ENCODE peak calls at places on chromosomes 3 and 15, in nine cellular contexts. One of them, this sample, is unnamed.

GRCh38 chr3:154971771-154972326 is 108.3 kb upstream of the MME start:
- DNase-seq in ovary: no peak
- DNase-seq in choroid plexus epithelial cell: peak
- DNase-seq in OCI-LY7: no peak
- DNase-seq in prostate gland: peak
- DNase-seq in body of pancreas: no peak
- DNase-seq in fibroblast of villous mesenchyme: peak
- DNase-seq in AG04450: no peak
- DNase-seq in bronchial epithelial cell: peak
- DNase-seq in this sample: peak

GRCh38 chr3:110589381-110589780 is 482.2 kb upstream of the NECTIN3 start:
- DNase-seq in ovary: no peak
- DNase-seq in choroid plexus epithelial cell: no peak
- DNase-seq in OCI-LY7: no peak
- DNase-seq in prostate gland: no peak
- DNase-seq in body of pancreas: no peak
- DNase-seq in fibroblast of villous mesenchyme: no peak
- DNase-seq in AG04450: no peak
- DNase-seq in bronchial epithelial cell: no peak
- DNase-seq in this sample: peak

GRCh38 chr15:89368566-89369223 is 34.1 kb upstream of the POLG start:
- DNase-seq in ovary: no peak
- DNase-seq in choroid plexus epithelial cell: no peak
- DNase-seq in OCI-LY7: no peak
- DNase-seq in prostate gland: no peak
- DNase-seq in body of pancreas: no peak
- DNase-seq in fibroblast of villous mesenchyme: no peak
- DNase-seq in AG04450: no peak
- DNase-seq in bronchial epithelial cell: no peak
- DNase-seq in this sample: no peak

GRCh38 chr3:125624341-125624740 is 29.0 kb upstream of the OSBPL11 start:
- DNase-seq in ovary: no peak
- DNase-seq in choroid plexus epithelial cell: peak
- DNase-seq in OCI-LY7: no peak
- DNase-seq in prostate gland: no peak
- DNase-seq in body of pancreas: no peak
- DNase-seq in fibroblast of villous mesenchyme: no peak
- DNase-seq in AG04450: no peak
- DNase-seq in bronchial epithelial cell: no peak
- DNase-seq in this sample: no peak

GRCh38 chr3:30683769-30684168 is 77.4 kb downstream of the TGFBR2 start:
- DNase-seq in ovary: no peak
- DNase-seq in choroid plexus epithelial cell: no peak
- DNase-seq in OCI-LY7: no peak
- DNase-seq in prostate gland: no peak
- DNase-seq in body of pancreas: no peak
- DNase-seq in fibroblast of villous mesenchyme: no peak
- DNase-seq in AG04450: no peak
- DNase-seq in bronchial epithelial cell: no peak
- DNase-seq in this sample: no peak

GRCh38 chr15:26438718-26439117 is 334.1 kb downstream of the GABRB3 start:
- DNase-seq in ovary: no peak
- DNase-seq in choroid plexus epithelial cell: no peak
- DNase-seq in OCI-LY7: no peak
- DNase-seq in prostate gland: no peak
- DNase-seq in body of pancreas: no peak
- DNase-seq in fibroblast of villous mesenchyme: no peak
- DNase-seq in AG04450: no peak
- DNase-seq in bronchial epithelial cell: no peak
- DNase-seq in this sample: no peak

GRCh38 chr3:102736288-102736960 is 301.6 kb downstream of the ZPLD1 start:
- DNase-seq in ovary: no peak
- DNase-seq in choroid plexus epithelial cell: no peak
- DNase-seq in OCI-LY7: no peak
- DNase-seq in prostate gland: no peak
- DNase-seq in body of pancreas: no peak
- DNase-seq in fibroblast of villous mesenchyme: no peak
- DNase-seq in AG04450: no peak
- DNase-seq in bronchial epithelial cell: no peak
- DNase-seq in this sample: no peak

GRCh38 chr3:99319450-99319849 is 318.9 kb upstream of the COL8A1 start:
- DNase-seq in ovary: no peak
- DNase-seq in choroid plexus epithelial cell: peak
- DNase-seq in OCI-LY7: no peak
- DNase-seq in prostate gland: no peak
- DNase-seq in body of pancreas: no peak
- DNase-seq in fibroblast of villous mesenchyme: no peak
- DNase-seq in AG04450: no peak
- DNase-seq in bronchial epithelial cell: no peak
- DNase-seq in this sample: peak

GRCh38 chr15:44286814-44287555 is 1.5 kb upstream of the GOLM2 start:
- DNase-seq in ovary: peak
- DNase-seq in choroid plexus epithelial cell: peak
- DNase-seq in OCI-LY7: peak
- DNase-seq in prostate gland: no peak
- DNase-seq in body of pancreas: no peak
- DNase-seq in fibroblast of villous mesenchyme: no peak
- DNase-seq in AG04450: no peak
- DNase-seq in bronchial epithelial cell: no peak
- DNase-seq in this sample: no peak

GRCh38 chr15:71294636-71295241 is 179.5 kb downstream of the THSD4 start:
- DNase-seq in ovary: no peak
- DNase-seq in choroid plexus epithelial cell: peak
- DNase-seq in OCI-LY7: no peak
- DNase-seq in prostate gland: no peak
- DNase-seq in body of pancreas: no peak
- DNase-seq in fibroblast of villous mesenchyme: peak
- DNase-seq in AG04450: peak
- DNase-seq in bronchial epithelial cell: peak
- DNase-seq in this sample: peak

GRCh38 chr3:9248232-9249191 is 934 bp downstream of the SRGAP3 start:
- DNase-seq in ovary: no peak
- DNase-seq in choroid plexus epithelial cell: no peak
- DNase-seq in OCI-LY7: no peak
- DNase-seq in prostate gland: peak
- DNase-seq in body of pancreas: no peak
- DNase-seq in fibroblast of villous mesenchyme: no peak
- DNase-seq in AG04450: no peak
- DNase-seq in bronchial epithelial cell: peak
- DNase-seq in this sample: no peak

GRCh38 chr3:9251055-9251786 is 1.8 kb upstream of the SRGAP3 start:
- DNase-seq in ovary: no peak
- DNase-seq in choroid plexus epithelial cell: peak
- DNase-seq in OCI-LY7: no peak
- DNase-seq in prostate gland: no peak
- DNase-seq in body of pancreas: no peak
- DNase-seq in fibroblast of villous mesenchyme: no peak
- DNase-seq in AG04450: no peak
- DNase-seq in bronchial epithelial cell: peak
- DNase-seq in this sample: no peak

GRCh38 chr3:9250236-9250635 is 790 bp upstream of the SRGAP3 start:
- DNase-seq in ovary: no peak
- DNase-seq in choroid plexus epithelial cell: no peak
- DNase-seq in OCI-LY7: no peak
- DNase-seq in prostate gland: no peak
- DNase-seq in body of pancreas: no peak
- DNase-seq in fibroblast of villous mesenchyme: no peak
- DNase-seq in AG04450: no peak
- DNase-seq in bronchial epithelial cell: no peak
- DNase-seq in this sample: no peak

GRCh38 chr3:9247361-9248231 is 1.9 kb downstream of the SRGAP3 start:
- DNase-seq in ovary: no peak
- DNase-seq in choroid plexus epithelial cell: no peak
- DNase-seq in OCI-LY7: no peak
- DNase-seq in prostate gland: no peak
- DNase-seq in body of pancreas: no peak
- DNase-seq in fibroblast of villous mesenchyme: no peak
- DNase-seq in AG04450: no peak
- DNase-seq in bronchial epithelial cell: peak
- DNase-seq in this sample: no peak

DNA sequence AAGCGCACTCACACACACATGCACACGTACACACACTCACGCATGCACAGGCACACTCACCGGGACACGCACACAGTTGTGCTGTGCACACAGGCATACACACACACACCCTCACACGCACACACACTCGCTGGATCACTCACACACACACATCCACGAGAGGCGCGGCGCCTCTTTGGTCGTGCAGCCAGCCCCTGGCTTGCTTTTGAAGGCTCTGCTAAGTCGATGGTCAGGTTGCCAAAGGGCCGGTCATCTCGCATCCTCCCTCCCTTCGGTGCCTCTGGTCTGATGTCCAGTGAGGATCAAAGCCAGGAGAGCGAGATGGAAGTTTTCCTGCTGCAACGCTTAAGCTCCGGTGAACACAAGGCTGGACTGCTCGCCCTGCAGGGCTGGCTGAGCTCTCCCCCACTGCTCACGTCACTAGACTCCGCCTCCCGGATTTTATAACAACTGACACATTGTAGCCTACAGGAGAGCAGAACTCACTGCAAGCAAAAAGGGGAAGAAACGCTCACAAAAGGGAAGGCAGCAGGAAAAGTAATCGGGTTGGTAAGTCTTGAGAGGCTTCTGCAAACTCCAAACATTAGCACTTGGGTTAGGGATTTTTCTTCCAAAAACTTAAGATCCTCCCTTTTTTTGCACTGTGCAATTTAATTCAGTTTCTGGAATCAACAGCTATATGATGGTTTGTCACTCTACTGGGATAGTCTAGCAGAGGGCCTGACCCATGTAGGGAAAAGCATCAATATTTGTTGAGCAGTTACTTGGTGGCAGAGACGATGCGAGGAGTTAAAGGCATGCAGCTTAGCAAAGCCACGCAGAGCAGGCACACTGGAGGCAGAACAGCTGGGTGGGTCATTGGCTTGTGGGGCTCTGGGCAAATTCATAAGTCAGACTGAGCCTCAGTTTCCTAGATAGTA is at the start of gene SRGAP3:
- DNase-seq in ovary: peak
- DNase-seq in choroid plexus epithelial cell: peak
- DNase-seq in OCI-LY7: peak
- DNase-seq in prostate gland: peak
- DNase-seq in body of pancreas: peak
- DNase-seq in fibroblast of villous mesenchyme: peak
- DNase-seq in AG04450: peak
- DNase-seq in bronchial epithelial cell: peak
- DNase-seq in this sample: peak
- TF ChIP-seq CTCF in ovary: peak
- TF ChIP-seq CTCF in choroid plexus epithelial cell: peak
- TF ChIP-seq CTCF in OCI-LY7: peak
- TF ChIP-seq CTCF in prostate gland: peak
- TF ChIP-seq CTCF in body of pancreas: no peak
- TF ChIP-seq CTCF in fibroblast of villous mesenchyme: peak
- TF ChIP-seq CTCF in AG04450: peak
- TF ChIP-seq CTCF in bronchial epithelial cell: peak
- TF ChIP-seq CTCF in this sample: peak

GRCh38 chr15:60477164-60477563 is 1.8 kb downstream of the ICE2 start:
- DNase-seq in ovary: no peak
- DNase-seq in choroid plexus epithelial cell: no peak
- DNase-seq in OCI-LY7: no peak
- DNase-seq in prostate gland: no peak
- DNase-seq in body of pancreas: no peak
- DNase-seq in fibroblast of villous mesenchyme: no peak
- DNase-seq in AG04450: no peak
- DNase-seq in bronchial epithelial cell: peak
- DNase-seq in this sample: peak

GRCh38 chr15:60477991-60478632 is 830 bp downstream of the ICE2 start:
- DNase-seq in ovary: no peak
- DNase-seq in choroid plexus epithelial cell: peak
- DNase-seq in OCI-LY7: peak
- DNase-seq in prostate gland: peak
- DNase-seq in body of pancreas: no peak
- DNase-seq in fibroblast of villous mesenchyme: peak
- DNase-seq in AG04450: no peak
- DNase-seq in bronchial epithelial cell: peak
- DNase-seq in this sample: peak

GRCh38 chr15:60479361-60479684 is 381 bp upstream of the ICE2 start:
- DNase-seq in ovary: no peak
- DNase-seq in choroid plexus epithelial cell: no peak
- DNase-seq in OCI-LY7: no peak
- DNase-seq in prostate gland: no peak
- DNase-seq in body of pancreas: no peak
- DNase-seq in fibroblast of villous mesenchyme: no peak
- DNase-seq in AG04450: no peak
- DNase-seq in bronchial epithelial cell: peak
- DNase-seq in this sample: no peak

GRCh38 chr15:60478633-60479360 is at the start of gene ICE2:
- DNase-seq in ovary: peak
- DNase-seq in choroid plexus epithelial cell: peak
- DNase-seq in OCI-LY7: peak
- DNase-seq in prostate gland: peak
- DNase-seq in body of pancreas: peak
- DNase-seq in fibroblast of villous mesenchyme: peak
- DNase-seq in AG04450: peak
- DNase-seq in bronchial epithelial cell: peak
- DNase-seq in this sample: peak

GRCh38 chr15:60476713-60477112 is 2.2 kb downstream of the ICE2 start:
- DNase-seq in ovary: no peak
- DNase-seq in choroid plexus epithelial cell: peak
- DNase-seq in OCI-LY7: no peak
- DNase-seq in prostate gland: no peak
- DNase-seq in body of pancreas: no peak
- DNase-seq in fibroblast of villous mesenchyme: peak
- DNase-seq in AG04450: no peak
- DNase-seq in bronchial epithelial cell: no peak
- DNase-seq in this sample: peak
- H3K4me3 ChIP-seq in ovary: no peak
- H3K4me3 ChIP-seq in choroid plexus epithelial cell: no peak
- H3K4me3 ChIP-seq in OCI-LY7: peak
- H3K4me3 ChIP-seq in prostate gland: no peak
- H3K4me3 ChIP-seq in body of pancreas: no peak
- H3K4me3 ChIP-seq in fibroblast of villous mesenchyme: no peak
- H3K4me3 ChIP-seq in AG04450: no peak
- H3K4me3 ChIP-seq in bronchial epithelial cell: no peak
- H3K4me3 ChIP-seq in this sample: no peak

GRCh38 chr3:43161684-43162512 is 56.0 kb upstream of the POMGNT2 start:
- DNase-seq in ovary: no peak
- DNase-seq in choroid plexus epithelial cell: peak
- DNase-seq in OCI-LY7: peak
- DNase-seq in prostate gland: no peak
- DNase-seq in body of pancreas: no peak
- DNase-seq in fibroblast of villous mesenchyme: peak
- DNase-seq in AG04450: peak
- DNase-seq in bronchial epithelial cell: peak
- DNase-seq in this sample: peak
- TF ChIP-seq CTCF in ovary: no peak
- TF ChIP-seq CTCF in choroid plexus epithelial cell: peak
- TF ChIP-seq CTCF in OCI-LY7: peak
- TF ChIP-seq CTCF in prostate gland: peak
- TF ChIP-seq CTCF in body of pancreas: no peak
- TF ChIP-seq CTCF in fibroblast of villous mesenchyme: peak
- TF ChIP-seq CTCF in AG04450: peak
- TF ChIP-seq CTCF in bronchial epithelial cell: peak
- TF ChIP-seq CTCF in this sample: peak

DNA sequence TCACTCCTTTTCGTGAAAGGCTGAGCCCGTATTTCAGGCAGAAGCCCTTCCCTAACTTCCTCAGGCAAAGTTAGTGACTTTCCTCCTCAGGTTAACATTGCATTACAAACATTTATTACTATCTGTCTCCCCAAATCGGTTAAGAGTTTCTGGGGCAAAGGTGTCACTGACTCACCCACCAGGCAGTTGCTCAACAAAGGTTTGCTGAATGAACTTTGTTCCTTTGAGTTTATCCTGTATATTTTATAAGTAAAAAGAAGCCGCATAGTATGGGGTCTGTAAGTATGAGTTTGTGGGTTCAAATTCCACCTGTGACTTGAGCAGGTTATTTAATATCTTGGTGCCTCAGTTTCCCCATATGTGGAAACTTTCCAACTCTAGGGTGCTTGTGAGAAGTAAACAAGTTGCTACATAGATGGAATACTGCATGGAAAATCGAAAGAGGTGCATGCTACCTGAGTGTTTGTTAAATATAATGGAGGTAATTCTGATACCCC is 177.7 kb downstream of the THRB start:
- DNase-seq in ovary: no peak
- DNase-seq in choroid plexus epithelial cell: peak
- DNase-seq in OCI-LY7: no peak
- DNase-seq in prostate gland: no peak
- DNase-seq in body of pancreas: no peak
- DNase-seq in fibroblast of villous mesenchyme: peak
- DNase-seq in AG04450: no peak
- DNase-seq in bronchial epithelial cell: peak
- DNase-seq in this sample: no peak
- H3K4me3 ChIP-seq in ovary: no peak
- H3K4me3 ChIP-seq in choroid plexus epithelial cell: no peak
- H3K4me3 ChIP-seq in OCI-LY7: no peak
- H3K4me3 ChIP-seq in prostate gland: no peak
- H3K4me3 ChIP-seq in body of pancreas: no peak
- H3K4me3 ChIP-seq in fibroblast of villous mesenchyme: no peak
- H3K4me3 ChIP-seq in AG04450: no peak
- H3K4me3 ChIP-seq in bronchial epithelial cell: no peak
- H3K4me3 ChIP-seq in this sample: no peak

This sample was measured in AG10803.